ENCODE peak calls at places on chromosomes 1 and 21, in five cellular contexts. V is stimulated activated naive B cell treated with anti-CD40 and anti-IgM and Interleukin-4, amounts not matched to agents 10 μg/mL and 1 μg/mL and 100 μg/mL, for 72 hours; J is T-helper 1 cell; H is uterus; Y is NCI-H524. T is an unnamed sample.
A peak's percentile ranks its signal among the peaks of the same experiment; 100 is the strongest.

GRCh38 chr1:228012555-228012954 is 5.8 kb downstream of the WNT3A start:
- DNase-seq in V (no peak), H (no peak), Y (no peak), J (no peak), T (peak; percentile 7)

GRCh38 chr1:35255276-35255675 is 13.2 kb upstream of the ZMYM4 start:
- DNase-seq in V (no peak), Y (no peak), J (no peak), H (no peak), T (no peak)

GRCh38 chr1:41639332-41639936 is 155.0 kb upstream of the EDN2 start:
- DNase-seq in V (no peak), Y (no peak), H (no peak), J (no peak), T (peak; percentile 64)

GRCh38 chr1:11979453-11979817 is 809 bp upstream of the MFN2 start:
- DNase-seq in Y (no peak), J (no peak), H (no peak), V (no peak), T (no peak)

GRCh38 chr1:183685112-183685713 is 32.1 kb upstream of the APOBEC4 start:
- DNase-seq in V (no peak), J (no peak), Y (peak; percentile 32), H (no peak), T (peak; percentile 59)

GRCh38 chr1:29739176-29739575 is 502.9 kb downstream of the PTPRU start:
- DNase-seq in J (no peak), Y (no peak), V (no peak), H (no peak), T (no peak)

GRCh38 chr21:37527716-37528115 is 161.1 kb downstream of the DYRK1A start:
- DNase-seq in H (no peak), Y (no peak), V (no peak), J (no peak), T (no peak)

GRCh38 chr21:23162213-23162946 is 2164.2 kb downstream of the NCAM2 start:
- DNase-seq in Y (no peak), V (no peak), H (no peak), J (no peak), T (no peak)

GRCh38 chr1:240496356-240496755 is 115.6 kb downstream of the GREM2 start:
- DNase-seq in V (no peak), H (no peak), J (no peak), Y (no peak), T (no peak)

GRCh38 chr21:45383111-45383614 is 21.8 kb upstream of the COL18A1 start:
- DNase-seq in V (no peak), H (peak; percentile 17), J (no peak), Y (no peak), T (no peak)

GRCh38 chr21:41480086-41480690 is 27.8 kb downstream of the TMPRSS2 start:
- DNase-seq in Y (no peak), V (no peak), J (no peak), H (no peak), T (no peak)

GRCh38 chr1:71834570-71835441 is 447.5 kb downstream of the NEGR1 start:
- DNase-seq in H (no peak), Y (peak; percentile 19), V (no peak), J (no peak), T (no peak)

T was measured in GM13976.